ENCODE peak calls at places on chromosomes 6 and 20, in four cellular contexts. W, C, A and Y are unnamed samples.

GRCh38 chr6:170076466-170077165 is 214.3 kb downstream of the DLL1 start:
- DNase-seq in A (no peak), W (no peak), C (no peak), Y (peak; percentile 19)

GRCh38 chr6:52551483-52552277 is 25.2 kb downstream of the TRAM2 start:
- DNase-seq in W (peak; percentile 86), A (peak; percentile 88), C (peak; percentile 69), Y (no peak)

GRCh38 chr6:39754493-39755115 is 29.4 kb upstream of the KIF6 start:
- DNase-seq in W (no peak), C (peak; percentile 9), A (no peak), Y (no peak)

GRCh38 chr6:141460743-141461484 is 671.8 kb upstream of the GJE1 start:
- DNase-seq in A (no peak), C (no peak), W (no peak), Y (no peak)

GRCh38 chr6:110654096-110654820 is 161.0 kb downstream of the CDK19 start:
- DNase-seq in C (no peak), A (no peak), W (no peak), Y (no peak)

GRCh38 chr6:130099119-130099518 is 80.7 kb downstream of the L3MBTL3 start:
- DNase-seq in A (no peak), W (no peak), C (no peak), Y (no peak)

GRCh38 chr20:3557237-3557636 is 86.4 kb downstream of the ATRN start:
- DNase-seq in A (no peak), C (no peak), W (no peak), Y (no peak)

GRCh38 chr6:139882234-139882633 is 507.8 kb upstream of the CITED2 start:
- DNase-seq in W (no peak), C (no peak), A (peak; percentile 71), Y (no peak)

GRCh38 chr20:33653900-33654596 is 8.1 kb upstream of the C20orf144 start:
- DNase-seq in A (no peak), W (peak; percentile 94), C (no peak), Y (peak; percentile 80)

GRCh38 chr20:19540401-19540800 is 217.7 kb upstream of the RIN2 start:
- DNase-seq in C (peak; percentile 17), A (no peak), W (no peak), Y (no peak)

GRCh38 chr20:50774515-50774914 is 20.3 kb upstream of the BCAS4 start:
- DNase-seq in W (no peak), A (no peak), C (no peak), Y (no peak)

GRCh38 chr6:137975058-137975940 is 108.2 kb downstream of the TNFAIP3 start:
- DNase-seq in C (no peak), W (no peak), A (peak; percentile 12), Y (no peak)

GRCh38 chr20:63260943-63261807 is 6.9 kb upstream of the NKAIN4 start:
- DNase-seq in W (no peak), C (no peak), A (no peak), Y (peak; percentile 74)

GRCh38 chr6:18262812-18263560 is 1.3 kb downstream of the DEK start:
- DNase-seq in W (no peak), A (peak; percentile 50), C (no peak), Y (no peak)

GRCh38 chr20:15867899-15868298 is 705.3 kb downstream of the KIF16B start:
- DNase-seq in C (no peak), W (no peak), A (no peak), Y (no peak)

GRCh38 chr20:32945710-32946221 is 58.5 kb downstream of the SUN5 start:
- DNase-seq in W (no peak), C (no peak), A (no peak), Y (peak; percentile 68)

GRCh38 chr6:90471297-90471696 is 115.6 kb downstream of the MAP3K7 start:
- DNase-seq in A (no peak), W (no peak), C (no peak), Y (no peak)

GRCh38 chr6:90468080-90468479 is 118.8 kb downstream of the MAP3K7 start:
- DNase-seq in C (no peak), A (peak; percentile 17), W (no peak), Y (no peak)

GRCh38 chr6:90469906-90470305 is 117.0 kb downstream of the MAP3K7 start:
- DNase-seq in A (no peak), C (no peak), W (no peak), Y (no peak)

GRCh38 chr6:90467546-90467945 is 119.3 kb downstream of the MAP3K7 start:
- DNase-seq in A (no peak), C (no peak), W (no peak), Y (no peak)

GRCh38 chr6:90468859-90469258 is 118.0 kb downstream of the MAP3K7 start:
- DNase-seq in C (no peak), W (no peak), A (no peak), Y (no peak)
- H3K4me1 ChIP-seq in C (no peaks in the 10 kb centered on the region), W (no peaks in the 10 kb centered on the region), A (peaks cover 15% of the 10 kb centered on the region), Y (no peaks in the 10 kb centered on the region)

DNA sequence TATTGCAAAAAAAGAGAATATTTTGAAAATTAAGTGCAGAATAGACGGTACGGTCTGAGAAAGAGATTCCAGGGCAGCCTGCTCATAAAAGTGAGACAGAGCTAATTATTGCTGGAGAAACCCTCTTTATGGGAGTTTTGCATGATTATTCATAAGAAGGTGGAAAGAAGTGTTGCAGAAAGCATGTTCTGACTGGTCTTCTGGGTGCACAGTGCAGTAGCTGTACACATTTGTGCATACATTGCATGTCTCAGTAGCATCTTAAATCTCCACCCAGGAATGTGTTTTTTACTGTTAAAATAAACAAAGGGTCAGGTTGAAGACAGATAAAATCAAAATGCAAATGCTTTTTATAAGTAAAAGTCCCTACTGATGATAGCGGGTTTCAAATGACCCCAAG is 1813.6 kb upstream of the DEFB115 start:
- DNase-seq in C (no peak), W (no peak), A (no peak), Y (no peak)
- H3K4me3 ChIP-seq in C (no peak overlapping the region), W (no peak overlapping the region), A (no peak overlapping the region), Y (no peak overlapping the region)

GRCh38 chr20:49641683-49642649 is 71.7 kb downstream of the B4GALT5 start:
- DNase-seq in W (peak; percentile 53), C (no peak), A (no peak), Y (no peak)

GRCh38 chr20:49644980-49645565 is 68.6 kb downstream of the B4GALT5 start:
- DNase-seq in A (no peak), C (no peak), W (no peak), Y (no peak)

GRCh38 chr20:49646126-49646525 is 67.6 kb downstream of the B4GALT5 start:
- DNase-seq in A (no peak), C (no peak), W (no peak), Y (no peak)

GRCh38 chr20:49646528-49646927 is 67.2 kb downstream of the B4GALT5 start:
- DNase-seq in C (no peak), A (no peak), W (no peak), Y (no peak)

GRCh38 chr20:49642808-49643207 is 70.9 kb downstream of the B4GALT5 start:
- DNase-seq in A (no peak), W (no peak), C (no peak), Y (no peak)
- H3K36me3 ChIP-seq in A (peaks cover 71% of the 10 kb centered on the region), W (peaks cover 94% of the 10 kb centered on the region), C (peaks cover 100% of the 10 kb centered on the region), Y (peaks cover 9% of the 10 kb centered on the region)

DNA sequence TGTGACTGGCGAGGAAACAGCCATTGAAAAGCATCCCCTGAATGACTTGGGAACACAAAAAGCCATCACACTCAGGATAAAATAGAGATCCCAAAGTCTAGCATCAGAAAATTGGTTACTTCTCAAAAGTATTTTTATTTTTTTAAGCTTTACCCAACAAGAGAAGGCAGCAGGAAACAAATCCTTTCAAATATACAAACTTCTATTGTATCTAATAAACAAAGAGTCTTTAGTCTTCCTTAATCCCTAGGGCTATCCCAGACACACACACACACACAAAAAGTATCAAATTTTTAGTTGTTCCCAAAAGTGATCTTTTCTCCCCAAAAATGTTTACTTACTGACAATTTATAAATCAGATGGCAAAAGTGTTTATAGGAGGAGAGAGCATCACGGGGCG is 33.2 kb upstream of the MARCKS start:
- DNase-seq in A (peak; percentile 15), W (no peak), C (no peak), Y (no peak)
- H3K4me1 ChIP-seq in A (peaks cover 18% of the 10 kb centered on the region), W (peaks cover 13% of the 10 kb centered on the region), C (peaks cover 2% of the 10 kb centered on the region), Y (peaks cover 8% of the 10 kb centered on the region)

DNA sequence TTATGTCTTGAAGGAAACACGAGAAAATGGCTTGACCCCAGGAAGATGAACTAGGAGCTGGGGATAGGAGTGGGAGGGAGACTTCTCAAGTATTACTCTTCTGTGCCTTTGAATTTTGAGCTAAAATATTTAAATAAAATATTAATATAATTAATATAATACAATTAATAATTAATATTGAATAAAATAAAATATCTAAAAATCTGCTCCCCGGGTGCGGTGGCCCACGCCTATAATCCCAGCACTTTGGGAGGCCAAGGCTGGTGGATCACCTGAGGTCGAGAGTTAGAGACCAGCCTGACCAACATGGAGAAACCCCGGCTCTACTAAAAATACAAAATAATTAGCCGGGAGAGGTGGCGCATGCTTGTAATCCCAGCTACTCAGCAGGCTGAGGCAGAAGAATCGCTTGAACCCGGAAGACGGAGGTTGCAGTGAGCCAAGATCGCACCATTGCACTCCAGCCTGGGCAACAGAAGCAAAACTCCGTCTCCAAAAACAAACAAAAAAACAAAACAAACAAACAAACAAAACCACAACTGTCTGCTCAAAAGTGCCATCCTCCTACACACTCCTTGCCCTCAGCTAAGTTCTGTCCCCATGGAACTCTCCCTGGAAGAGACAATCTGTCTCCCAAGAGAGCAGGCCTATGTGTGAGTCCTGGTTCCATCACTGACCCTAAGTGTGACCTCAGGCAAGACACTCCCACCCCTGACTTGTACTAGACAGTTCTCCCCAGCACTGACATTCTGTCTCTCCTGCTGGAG is 13.7 kb upstream of the TRIB3 start:
- DNase-seq in W (no peak), C (no peak), A (no peak), Y (no peak)
- H3K4me3 ChIP-seq in W (no peak overlapping the region), C (no peak overlapping the region), A (no peak overlapping the region), Y (no peak overlapping the region)

GRCh38 chr20:13756551-13756950 is 28.2 kb downstream of the ESF1 start:
- DNase-seq in A (no peak), C (no peak), W (no peak), Y (no peak)
- H3K36me3 ChIP-seq in A (peaks cover 58% of the 10 kb centered on the region), C (peaks cover 82% of the 10 kb centered on the region), W (peaks cover 43% of the 10 kb centered on the region), Y (peaks cover 2% of the 10 kb centered on the region)

DNA sequence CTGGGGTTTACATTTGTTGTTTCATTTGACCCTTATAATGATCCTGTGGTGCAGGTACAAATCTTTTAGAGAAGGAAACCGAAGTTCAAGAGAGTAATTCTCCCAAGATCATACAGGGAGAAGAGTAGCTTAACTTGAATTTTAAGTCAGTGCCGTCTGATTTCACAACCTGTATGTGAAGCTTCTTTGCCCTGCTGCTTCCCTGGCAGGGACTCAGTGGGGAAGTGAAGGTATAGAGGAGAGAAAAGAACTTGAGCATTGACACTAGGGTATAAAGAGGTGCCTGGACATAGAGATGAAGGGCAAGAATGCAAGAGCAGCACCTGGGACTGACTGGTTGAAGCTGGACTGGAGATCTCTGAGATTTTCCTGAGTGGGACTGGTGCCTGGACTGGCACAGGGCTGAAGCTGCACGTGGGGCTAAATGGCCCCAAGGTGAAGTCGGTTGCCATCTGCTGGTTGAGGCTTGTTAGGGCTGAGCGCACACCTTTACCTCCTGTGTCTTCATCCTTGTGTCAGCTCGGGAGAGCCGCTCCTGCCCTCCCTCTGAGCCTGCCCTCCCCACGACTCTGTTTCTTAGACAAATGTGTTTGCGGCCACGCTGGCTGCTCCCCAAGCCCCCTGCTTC is 41.8 kb downstream of the FARS2 start:
- DNase-seq in A (no peak), C (peak; percentile 23), W (peak; percentile 76), Y (peak; percentile 32)
- H3K4me1 ChIP-seq in A (peaks cover 3% of the 10 kb centered on the region), C (no peaks in the 10 kb centered on the region), W (no peaks in the 10 kb centered on the region), Y (peaks cover 16% of the 10 kb centered on the region)